ENCODE peak calls at places on chromosomes 2 and 18, in six cellular contexts. One of them, this sample, is unnamed.

GRCh38 chr2:98507940-98508689 is 63.5 kb downstream of the INPP4A start:
- DNase-seq in fibroblast of the aortic adventitia: no peak
- DNase-seq in colonic mucosa: no peak
- DNase-seq in fibroblast of pulmonary artery: peak; percentile 71
- DNase-seq in pancreas: no peak
- DNase-seq in heart right ventricle: peak; percentile 68
- DNase-seq in this sample: no peak

GRCh38 chr2:7516447-7517121 is 599.4 kb downstream of the RNF144A start:
- DNase-seq in fibroblast of the aortic adventitia: no peak
- DNase-seq in colonic mucosa: no peak
- DNase-seq in heart right ventricle: no peak
- DNase-seq in pancreas: no peak
- DNase-seq in fibroblast of pulmonary artery: no peak
- DNase-seq in this sample: no peak

GRCh38 chr2:237059155-237059875 is 26.4 kb upstream of the COPS8 start:
- DNase-seq in heart right ventricle: no peak
- DNase-seq in fibroblast of pulmonary artery: no peak
- DNase-seq in colonic mucosa: no peak
- DNase-seq in pancreas: no peak
- DNase-seq in fibroblast of the aortic adventitia: peak; percentile 9
- DNase-seq in this sample: no peak

GRCh38 chr2:10278029-10278762 is 24.5 kb upstream of the HPCAL1 start:
- DNase-seq in pancreas: peak; percentile 67
- DNase-seq in colonic mucosa: peak; percentile 42
- DNase-seq in fibroblast of the aortic adventitia: no peak
- DNase-seq in heart right ventricle: peak; percentile 60
- DNase-seq in fibroblast of pulmonary artery: peak; percentile 42
- DNase-seq in this sample: no peak

GRCh38 chr18:40904295-40904694 is 1050.7 kb upstream of the PIK3C3 start:
- DNase-seq in heart right ventricle: no peak
- DNase-seq in pancreas: no peak
- DNase-seq in fibroblast of pulmonary artery: no peak
- DNase-seq in fibroblast of the aortic adventitia: no peak
- DNase-seq in colonic mucosa: no peak
- DNase-seq in this sample: no peak

GRCh38 chr2:68282814-68283812 is 30.8 kb upstream of the PPP3R1 start:
- DNase-seq in colonic mucosa: no peak
- DNase-seq in heart right ventricle: no peak
- DNase-seq in fibroblast of the aortic adventitia: peak; percentile 53
- DNase-seq in pancreas: no peak
- DNase-seq in fibroblast of pulmonary artery: peak; percentile 61
- DNase-seq in this sample: peak; percentile 53

GRCh38 chr2:133293544-133294270 is 274.6 kb downstream of the NCKAP5 start:
- DNase-seq in heart right ventricle: no peak
- DNase-seq in colonic mucosa: no peak
- DNase-seq in fibroblast of pulmonary artery: peak; percentile 2
- DNase-seq in pancreas: no peak
- DNase-seq in fibroblast of the aortic adventitia: peak; percentile 19
- DNase-seq in this sample: no peak

GRCh38 chr2:230777681-230778080 is 65.0 kb downstream of the CAB39 start:
- DNase-seq in fibroblast of the aortic adventitia: peak; percentile 33
- DNase-seq in heart right ventricle: no peak
- DNase-seq in colonic mucosa: no peak
- DNase-seq in fibroblast of pulmonary artery: peak; percentile 63
- DNase-seq in pancreas: no peak
- DNase-seq in this sample: peak; percentile 64

GRCh38 chr2:58376592-58376991 is 135.5 kb upstream of the FANCL start:
- DNase-seq in pancreas: no peak
- DNase-seq in colonic mucosa: no peak
- DNase-seq in fibroblast of the aortic adventitia: no peak
- DNase-seq in fibroblast of pulmonary artery: no peak
- DNase-seq in heart right ventricle: no peak
- DNase-seq in this sample: peak; percentile 3

GRCh38 chr18:32308493-32309120 is 118.8 kb downstream of the MEP1B start:
- DNase-seq in pancreas: no peak
- DNase-seq in colonic mucosa: no peak
- DNase-seq in heart right ventricle: no peak
- DNase-seq in fibroblast of the aortic adventitia: peak; percentile 92
- DNase-seq in fibroblast of pulmonary artery: peak; percentile 95
- DNase-seq in this sample: peak; percentile 60

GRCh38 chr18:5998166-5998881 is 103.0 kb upstream of the TMEM200C start:
- DNase-seq in fibroblast of pulmonary artery: no peak
- DNase-seq in heart right ventricle: no peak
- DNase-seq in fibroblast of the aortic adventitia: no peak
- DNase-seq in colonic mucosa: no peak
- DNase-seq in pancreas: no peak
- DNase-seq in this sample: no peak

GRCh38 chr2:191846787-191847620 is at the start of gene CAVIN2:
- DNase-seq in heart right ventricle: peak; percentile 50
- DNase-seq in pancreas: no peak
- DNase-seq in colonic mucosa: peak; percentile 58
- DNase-seq in fibroblast of the aortic adventitia: peak; percentile 90
- DNase-seq in fibroblast of pulmonary artery: peak; percentile 91
- DNase-seq in this sample: peak; percentile 69

GRCh38 chr2:164981217-164981990 is 26.1 kb upstream of the SLC38A11 start:
- DNase-seq in pancreas: no peak
- DNase-seq in fibroblast of pulmonary artery: peak; percentile 11
- DNase-seq in colonic mucosa: no peak
- DNase-seq in heart right ventricle: no peak
- DNase-seq in fibroblast of the aortic adventitia: peak; percentile 49
- DNase-seq in this sample: no peak

GRCh38 chr18:27780061-27780740 is 396.7 kb downstream of the CDH2 start:
- DNase-seq in colonic mucosa: no peak
- DNase-seq in pancreas: no peak
- DNase-seq in fibroblast of pulmonary artery: peak; percentile 8
- DNase-seq in heart right ventricle: no peak
- DNase-seq in fibroblast of the aortic adventitia: no peak
- DNase-seq in this sample: no peak

GRCh38 chr18:57497372-57498294 is 62.5 kb downstream of the ONECUT2 start:
- DNase-seq in colonic mucosa: no peak
- DNase-seq in heart right ventricle: no peak
- DNase-seq in pancreas: no peak
- DNase-seq in fibroblast of pulmonary artery: peak; percentile 7
- DNase-seq in fibroblast of the aortic adventitia: peak; percentile 39
- DNase-seq in this sample: no peak

GRCh38 chr2:227340106-227340505 is 15.1 kb downstream of the MFF start:
- DNase-seq in colonic mucosa: no peak
- DNase-seq in pancreas: no peak
- DNase-seq in fibroblast of pulmonary artery: no peak
- DNase-seq in heart right ventricle: no peak
- DNase-seq in fibroblast of the aortic adventitia: no peak
- DNase-seq in this sample: no peak

GRCh38 chr18:74806700-74807416 is 209.2 kb downstream of the ZNF407 start:
- DNase-seq in colonic mucosa: no peak
- DNase-seq in heart right ventricle: no peak
- DNase-seq in pancreas: no peak
- DNase-seq in fibroblast of pulmonary artery: peak; percentile 74
- DNase-seq in fibroblast of the aortic adventitia: peak; percentile 82
- DNase-seq in this sample: peak; percentile 79

GRCh38 chr18:28831476-28831875 is 654.5 kb upstream of the CDH2 start:
- DNase-seq in fibroblast of pulmonary artery: no peak
- DNase-seq in fibroblast of the aortic adventitia: peak; percentile 49
- DNase-seq in pancreas: no peak
- DNase-seq in heart right ventricle: no peak
- DNase-seq in colonic mucosa: no peak
- DNase-seq in this sample: no peak

GRCh38 chr2:31388736-31389135 is 25.8 kb downstream of the XDH start:
- DNase-seq in pancreas: no peak
- DNase-seq in fibroblast of the aortic adventitia: no peak
- DNase-seq in colonic mucosa: no peak
- DNase-seq in fibroblast of pulmonary artery: no peak
- DNase-seq in heart right ventricle: no peak
- DNase-seq in this sample: no peak

GRCh38 chr18:48337053-48337452 is 72.1 kb downstream of the ZBTB7C start:
- DNase-seq in pancreas: no peak
- DNase-seq in heart right ventricle: no peak
- DNase-seq in colonic mucosa: no peak
- DNase-seq in fibroblast of pulmonary artery: no peak
- DNase-seq in fibroblast of the aortic adventitia: no peak
- DNase-seq in this sample: no peak

GRCh38 chr18:48335829-48336228 is 73.4 kb downstream of the ZBTB7C start:
- DNase-seq in fibroblast of pulmonary artery: no peak
- DNase-seq in heart right ventricle: no peak
- DNase-seq in colonic mucosa: no peak
- DNase-seq in fibroblast of the aortic adventitia: peak; percentile 10
- DNase-seq in pancreas: no peak
- DNase-seq in this sample: no peak

GRCh38 chr18:48334845-48335244 is 74.3 kb downstream of the ZBTB7C start:
- DNase-seq in fibroblast of pulmonary artery: no peak
- DNase-seq in colonic mucosa: no peak
- DNase-seq in fibroblast of the aortic adventitia: no peak
- DNase-seq in pancreas: no peak
- DNase-seq in heart right ventricle: no peak
- DNase-seq in this sample: no peak

GRCh38 chr18:48338915-48339314 is 70.3 kb downstream of the ZBTB7C start:
- DNase-seq in pancreas: no peak
- DNase-seq in colonic mucosa: no peak
- DNase-seq in fibroblast of pulmonary artery: no peak
- DNase-seq in fibroblast of the aortic adventitia: no peak
- DNase-seq in heart right ventricle: no peak
- DNase-seq in this sample: no peak

DNA sequence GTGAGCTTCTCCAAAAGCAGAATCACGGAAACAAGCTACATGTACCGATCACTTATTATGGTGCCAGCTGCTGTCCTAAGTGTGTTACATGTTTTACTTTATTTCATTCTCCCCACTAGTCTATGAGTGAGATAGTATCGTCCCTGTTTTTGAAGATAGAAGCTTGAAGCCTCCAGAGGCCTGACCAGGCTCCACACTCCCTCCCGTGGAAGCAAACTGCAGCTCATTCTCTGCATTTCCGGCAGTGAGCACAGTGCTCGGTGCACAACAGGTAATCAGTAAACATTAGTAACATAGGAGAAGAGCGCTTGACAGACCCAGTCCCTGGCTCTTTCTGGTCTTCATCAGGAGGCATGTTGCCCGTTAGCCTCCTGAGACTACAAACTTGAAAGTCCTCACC is 72.9 kb downstream of the ZBTB7C start:
- DNase-seq in heart right ventricle: no peak
- DNase-seq in fibroblast of the aortic adventitia: peak; percentile 11
- DNase-seq in fibroblast of pulmonary artery: peak; percentile 8
- DNase-seq in pancreas: no peak
- DNase-seq in colonic mucosa: no peak
- DNase-seq in this sample: no peak
- TF ChIP-seq CTCF in heart right ventricle: no peak
- TF ChIP-seq CTCF in fibroblast of the aortic adventitia: peak; percentile 25
- TF ChIP-seq CTCF in fibroblast of pulmonary artery: peak; percentile 19
- TF ChIP-seq CTCF in pancreas: no peak
- TF ChIP-seq CTCF in colonic mucosa: no peak
- TF ChIP-seq CTCF in this sample: no peak

DNA sequence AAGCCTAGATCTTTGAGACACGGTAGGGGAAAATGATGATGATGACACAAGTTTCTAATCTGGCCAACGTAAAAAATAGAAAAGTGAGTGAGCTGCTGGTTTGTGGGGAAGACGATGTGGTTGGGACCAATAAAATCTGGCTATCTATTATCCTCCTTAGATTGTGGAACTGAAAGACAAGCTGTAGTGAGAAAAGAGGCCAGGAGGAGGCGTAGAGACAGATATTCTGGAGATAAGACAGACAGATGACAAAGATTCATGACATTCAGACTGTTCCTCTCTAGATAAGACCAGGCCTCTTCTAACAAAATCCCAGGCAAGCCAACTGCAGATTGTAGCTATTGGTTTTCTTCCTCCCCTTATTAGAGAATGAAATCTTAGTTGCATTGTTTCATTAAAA is 376.3 kb upstream of the UBE2E3 start:
- DNase-seq in heart right ventricle: no peak
- DNase-seq in pancreas: no peak
- DNase-seq in fibroblast of pulmonary artery: peak; percentile 21
- DNase-seq in colonic mucosa: peak; percentile 18
- DNase-seq in fibroblast of the aortic adventitia: peak; percentile 7
- DNase-seq in this sample: no peak
- TF ChIP-seq CTCF in heart right ventricle: no peak
- TF ChIP-seq CTCF in pancreas: no peak
- TF ChIP-seq CTCF in fibroblast of pulmonary artery: peak; percentile 32
- TF ChIP-seq CTCF in colonic mucosa: no peak
- TF ChIP-seq CTCF in fibroblast of the aortic adventitia: peak; percentile 30
- TF ChIP-seq CTCF in this sample: no peak

GRCh38 chr2:217914878-217915277 is 87.9 kb downstream of the TNS1 start:
- DNase-seq in pancreas: no peak
- DNase-seq in heart right ventricle: no peak
- DNase-seq in colonic mucosa: no peak
- DNase-seq in fibroblast of the aortic adventitia: no peak
- DNase-seq in fibroblast of pulmonary artery: no peak
- DNase-seq in this sample: no peak
- TF ChIP-seq CTCF in pancreas: no peak
- TF ChIP-seq CTCF in heart right ventricle: no peak
- TF ChIP-seq CTCF in colonic mucosa: no peak
- TF ChIP-seq CTCF in fibroblast of the aortic adventitia: no peak
- TF ChIP-seq CTCF in fibroblast of pulmonary artery: no peak
- TF ChIP-seq CTCF in this sample: no peak

GRCh38 chr18:34122724-34123334 is 101.9 kb downstream of the NOL4 start:
- DNase-seq in pancreas: no peak
- DNase-seq in fibroblast of pulmonary artery: peak; percentile 72
- DNase-seq in colonic mucosa: peak; percentile 32
- DNase-seq in heart right ventricle: no peak
- DNase-seq in fibroblast of the aortic adventitia: peak; percentile 58
- DNase-seq in this sample: peak; percentile 16
- TF ChIP-seq CTCF in pancreas: peak; percentile 49
- TF ChIP-seq CTCF in fibroblast of pulmonary artery: peak; percentile 99
- TF ChIP-seq CTCF in colonic mucosa: peak; percentile 91
- TF ChIP-seq CTCF in heart right ventricle: peak; percentile 83
- TF ChIP-seq CTCF in fibroblast of the aortic adventitia: peak; percentile 88
- TF ChIP-seq CTCF in this sample: peak; percentile 79

GRCh38 chr2:199911052-199911876 is at the start of gene C2orf69:
- DNase-seq in fibroblast of the aortic adventitia: peak; percentile 96
- DNase-seq in heart right ventricle: peak; percentile 95
- DNase-seq in fibroblast of pulmonary artery: peak; percentile 98
- DNase-seq in pancreas: peak; percentile 95
- DNase-seq in colonic mucosa: peak; percentile 99
- DNase-seq in this sample: peak; percentile 99
- TF ChIP-seq CTCF in fibroblast of the aortic adventitia: no peak
- TF ChIP-seq CTCF in heart right ventricle: no peak
- TF ChIP-seq CTCF in fibroblast of pulmonary artery: no peak
- TF ChIP-seq CTCF in pancreas: no peak
- TF ChIP-seq CTCF in colonic mucosa: no peak
- TF ChIP-seq CTCF in this sample: no peak

GRCh38 chr2:99618579-99619097 is 128.8 kb upstream of the REV1 start:
- DNase-seq in fibroblast of pulmonary artery: no peak
- DNase-seq in heart right ventricle: no peak
- DNase-seq in colonic mucosa: no peak
- DNase-seq in fibroblast of the aortic adventitia: no peak
- DNase-seq in pancreas: no peak
- DNase-seq in this sample: no peak

GRCh38 chr2:99613992-99614391 is 124.2 kb upstream of the REV1 start:
- DNase-seq in colonic mucosa: no peak
- DNase-seq in pancreas: no peak
- DNase-seq in fibroblast of the aortic adventitia: no peak
- DNase-seq in heart right ventricle: no peak
- DNase-seq in fibroblast of pulmonary artery: no peak
- DNase-seq in this sample: no peak

GRCh38 chr2:99617811-99618210 is 128.0 kb upstream of the REV1 start:
- DNase-seq in heart right ventricle: no peak
- DNase-seq in fibroblast of the aortic adventitia: no peak
- DNase-seq in pancreas: no peak
- DNase-seq in colonic mucosa: no peak
- DNase-seq in fibroblast of pulmonary artery: no peak
- DNase-seq in this sample: no peak

GRCh38 chr2:99611786-99612185 is 122.0 kb upstream of the REV1 start:
- DNase-seq in fibroblast of the aortic adventitia: no peak
- DNase-seq in colonic mucosa: no peak
- DNase-seq in heart right ventricle: no peak
- DNase-seq in fibroblast of pulmonary artery: no peak
- DNase-seq in pancreas: no peak
- DNase-seq in this sample: no peak

GRCh38 chr2:99615247-99615771 is 125.5 kb upstream of the REV1 start:
- DNase-seq in pancreas: no peak
- DNase-seq in fibroblast of the aortic adventitia: no peak
- DNase-seq in heart right ventricle: no peak
- DNase-seq in colonic mucosa: no peak
- DNase-seq in fibroblast of pulmonary artery: no peak
- DNase-seq in this sample: peak; percentile 13
- TF ChIP-seq CTCF in pancreas: no peak
- TF ChIP-seq CTCF in fibroblast of the aortic adventitia: no peak
- TF ChIP-seq CTCF in heart right ventricle: no peak
- TF ChIP-seq CTCF in colonic mucosa: no peak
- TF ChIP-seq CTCF in fibroblast of pulmonary artery: no peak
- TF ChIP-seq CTCF in this sample: no peak